ENCODE peak calls at places on chromosome 14, in five cellular contexts. N, G, X, F and V are unnamed samples.
A peak's percentile ranks its signal among the peaks of the same experiment; 100 is the strongest.

GRCh38 chr14:74019408-74019714 is 212 bp downstream of the BBOF1 start:
- DNase-seq in X (no peak), G (no peak), F (no peak), N (no peak), V (no peak)

GRCh38 chr14:59407246-59407615 is 57.9 kb downstream of the GPR135 start:
- DNase-seq in G (no peak), N (no peak), F (no peak), X (no peak), V (no peak)

GRCh38 chr14:33647385-33647786 is 303.5 kb downstream of the EGLN3 start:
- DNase-seq in G (no peak), N (no peak), X (no peak), F (no peak), V (no peak)

GRCh38 chr14:24296341-24297157 is 3.0 kb downstream of the DHRS1 start:
- DNase-seq in X (peak; percentile 88), N (peak; percentile 59), G (peak; percentile 57), F (peak; percentile 54), V (peak; percentile 58)

GRCh38 chr14:23953464-23954278 is at the start of gene DHRS4:
- DNase-seq in G (peak; percentile 69), N (peak; percentile 64), X (peak; percentile 96), F (peak; percentile 88), V (peak; percentile 71)

GRCh38 chr14:68229423-68229831 is 409.8 kb downstream of the RAD51B start:
- DNase-seq in N (no peak), G (no peak), F (no peak), X (no peak), V (no peak)

GRCh38 chr14:104572668-104573067 is 6.9 kb upstream of the C14orf180 start:
- DNase-seq in G (no peak), N (no peak), X (no peak), F (no peak), V (no peak)

GRCh38 chr14:75725481-75725880 is 64.4 kb downstream of the TTLL5 start:
- DNase-seq in G (no peak), N (no peak), X (no peak), F (no peak), V (no peak)

GRCh38 chr14:50624447-50624846 is 43.7 kb downstream of the SAV1 start:
- DNase-seq in X (no peak), N (no peak), F (no peak), G (no peak), V (no peak)

GRCh38 chr14:51897791-51898190 is 37.4 kb downstream of the GNG2 start:
- DNase-seq in X (no peak), G (no peak), N (no peak), F (no peak), V (no peak)

GRCh38 chr14:49879683-49880204 is 13.1 kb upstream of the ARF6 start:
- DNase-seq in F (peak; percentile 70), G (peak; percentile 66), N (no peak), X (no peak), V (no peak)

GRCh38 chr14:81511110-81511900 is 22.3 kb downstream of the SEL1L start:
- DNase-seq in N (no peak), G (no peak), X (no peak), F (no peak), V (no peak)

GRCh38 chr14:58796201-58796600 is 158.4 kb downstream of the DACT1 start:
- DNase-seq in N (no peak), F (no peak), X (no peak), G (no peak), V (no peak)

GRCh38 chr14:101654051-101654450 is 92.8 kb downstream of the DIO3 start:
- DNase-seq in G (no peak), X (no peak), N (no peak), F (no peak), V (no peak)

GRCh38 chr14:20711275-20712069 is 22.9 kb downstream of the ANG start:
- DNase-seq in X (no peak), F (no peak), G (no peak), N (no peak), V (no peak)

GRCh38 chr14:41299924-41300323 is 306.8 kb upstream of the LRFN5 start:
- DNase-seq in F (no peak), G (no peak), X (no peak), N (no peak), V (no peak)

GRCh38 chr14:51428981-51429380 is 188.9 kb downstream of the TMX1 start:
- DNase-seq in G (no peak), N (no peak), X (no peak), F (no peak), V (no peak)

GRCh38 chr14:89576132-89576923 is 159.3 kb upstream of the FOXN3 start:
- DNase-seq in X (no peak), N (no peak), G (no peak), F (no peak), V (no peak)

GRCh38 chr14:93970967-93971634 is 5.3 kb downstream of the ASB2 start:
- DNase-seq in F (peak; percentile 61), X (peak; percentile 89), G (no peak), N (no peak), V (peak; percentile 69)

DNA sequence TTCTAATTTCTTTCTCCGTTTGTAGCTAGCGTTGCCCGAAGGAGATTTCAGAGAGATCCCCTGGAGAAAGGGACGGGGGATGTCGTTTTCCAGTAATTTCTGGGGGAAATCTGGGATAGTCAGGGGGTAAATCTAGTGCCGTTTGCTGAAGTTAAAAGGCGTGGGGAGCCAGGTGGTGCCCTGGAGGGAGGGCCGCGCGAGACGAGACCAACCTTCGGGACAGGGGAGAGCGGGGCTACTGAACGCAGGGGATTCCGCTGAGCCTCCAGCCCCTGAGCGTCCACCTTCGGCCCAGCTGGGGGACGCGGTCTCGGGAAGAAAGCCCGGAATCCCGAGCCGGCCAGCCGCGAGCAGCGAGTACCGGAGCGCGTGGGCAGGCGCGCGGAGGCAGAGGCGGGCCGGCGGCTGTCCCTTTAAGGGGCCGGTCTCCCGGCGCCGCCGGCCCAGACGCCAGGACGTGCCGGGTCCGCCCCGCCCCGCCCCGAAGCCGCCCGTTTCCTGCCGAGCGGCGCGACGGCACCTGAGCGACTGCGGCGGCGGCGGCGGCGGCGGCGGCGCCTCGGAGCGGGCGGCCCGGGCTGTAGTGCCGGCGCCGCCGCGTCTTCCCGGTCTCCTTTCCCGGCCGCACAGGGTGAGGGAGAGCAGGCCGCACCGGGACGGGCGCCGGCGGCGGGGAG is at the start of gene KTN1:
- DNase-seq in N (peak; percentile 67), F (peak; percentile 89), G (peak; percentile 79), X (peak; percentile 97), V (peak; percentile 76)
- TF ChIP-seq POLR2A in N (no peak), F (peak; percentile 33), G (peak; percentile 65), X (no peak), V (peak; percentile 55)

GRCh38 chr14:96102071-96102856 is 63.1 kb downstream of the C14orf132 start:
- DNase-seq in X (no peak), N (no peak), F (no peak), G (no peak), V (no peak)

GRCh38 chr14:96098309-96098998 is 59.3 kb downstream of the C14orf132 start:
- DNase-seq in G (peak; percentile 18), F (no peak), X (no peak), N (no peak), V (no peak)

GRCh38 chr14:96098999-96099335 is 59.8 kb downstream of the C14orf132 start:
- DNase-seq in N (no peak), F (no peak), G (no peak), X (no peak), V (no peak)

GRCh38 chr14:96103075-96103474 is 63.9 kb downstream of the C14orf132 start:
- DNase-seq in X (no peak), G (no peak), F (no peak), N (no peak), V (no peak)

DNA sequence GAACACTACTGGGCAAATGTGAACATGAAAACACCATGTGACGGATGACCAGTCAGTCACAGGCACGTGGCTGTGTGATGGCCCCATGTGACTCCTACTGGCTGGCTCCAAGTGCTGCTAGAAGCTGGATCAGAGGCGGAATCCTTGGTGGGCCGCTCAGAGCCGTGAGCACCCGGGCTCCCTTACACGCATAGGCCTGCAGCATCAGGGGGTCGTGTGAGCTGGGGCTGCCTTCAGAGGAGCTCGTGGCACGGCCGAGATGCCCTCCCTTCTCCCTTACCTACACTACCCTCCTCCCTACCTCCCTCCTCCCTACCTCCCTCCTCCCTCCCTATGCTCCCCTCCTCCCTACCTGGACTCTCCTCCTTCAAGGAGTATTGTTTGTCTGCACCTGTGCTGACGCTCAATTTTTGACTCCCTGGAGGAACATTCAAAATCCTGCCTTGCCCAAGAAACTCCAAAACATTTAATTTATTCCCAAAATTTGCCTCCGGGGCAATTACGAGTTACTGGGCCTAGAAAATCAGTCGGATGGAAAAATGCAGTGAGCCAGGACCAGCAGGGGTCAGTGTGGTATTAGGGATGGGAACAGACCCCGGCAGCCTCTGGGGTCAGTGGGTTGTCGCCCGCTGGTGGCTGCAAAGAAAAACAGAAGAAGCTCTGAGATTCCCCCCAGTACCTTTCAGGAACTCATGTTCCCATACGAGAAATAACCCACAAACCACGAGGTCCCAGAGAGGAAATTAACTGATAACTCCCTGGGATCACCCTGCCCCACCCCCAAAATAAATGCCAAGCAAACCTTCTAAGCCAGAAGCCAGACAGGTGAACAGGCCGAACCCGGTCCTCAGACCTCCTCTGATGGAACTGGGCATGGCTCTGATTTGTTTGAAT is 61.3 kb downstream of the C14orf132 start:
- DNase-seq in N (peak; percentile 58), F (peak; percentile 84), X (peak; percentile 81), G (peak; percentile 75), V (peak; percentile 45)
- TF ChIP-seq POLR2AphosphoS5 in N (no peak), F (no peak), X (no peak), G (no peak), V (no peak)

DNA sequence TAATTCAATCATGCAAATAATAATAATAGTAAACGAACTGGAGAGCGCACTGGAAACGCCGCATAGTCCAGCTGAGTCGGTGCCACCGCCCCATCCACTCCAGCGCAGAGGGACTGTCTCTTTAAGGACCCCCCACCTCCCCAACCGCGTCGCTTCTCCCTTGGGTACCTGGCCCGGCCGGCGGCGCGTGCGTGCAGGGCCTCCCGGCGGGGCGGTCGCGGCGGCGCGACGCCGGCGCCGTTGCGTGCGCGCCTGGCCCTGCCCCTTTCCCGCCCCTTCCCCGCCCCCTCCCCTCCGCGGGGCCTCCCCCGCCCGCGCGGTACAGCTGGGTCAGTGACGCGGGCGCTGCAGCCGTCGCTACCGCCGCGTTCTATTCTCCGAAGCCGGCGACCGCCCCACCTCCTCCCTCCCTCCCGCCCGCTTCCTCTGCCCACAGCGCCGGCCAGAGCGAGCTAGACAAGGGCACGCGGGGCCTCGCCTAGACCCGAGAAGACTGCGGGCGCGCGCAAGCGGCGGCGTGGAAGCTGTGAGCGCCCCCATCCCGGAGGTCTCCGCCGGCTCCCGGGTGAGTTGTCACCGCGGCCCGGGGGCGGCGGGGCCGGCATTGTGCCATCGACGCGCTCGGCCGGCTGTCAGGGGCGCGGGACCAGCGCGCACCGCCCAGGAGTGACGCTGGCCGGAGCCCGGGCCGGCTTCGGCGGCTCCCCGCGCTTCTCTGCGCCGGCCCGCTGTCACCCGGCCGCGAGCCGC is at the start of gene SUSD6:
- DNase-seq in N (peak; percentile 76), F (peak; percentile 94), G (peak; percentile 91), X (peak; percentile 98), V (peak; percentile 80)
- TF ChIP-seq POLR2A in N (peak; percentile 39), F (peak; percentile 76), G (no peak), X (no peak), V (no peak)

GRCh38 chr14:91114079-91115065 is 499 bp downstream of the DGLUCY start:
- DNase-seq in F (peak; percentile 75), N (peak; percentile 67), X (peak; percentile 85), G (peak; percentile 77), V (peak; percentile 69)
- TF ChIP-seq POLR2AphosphoS5 in F (peak; percentile 89), N (peak; percentile 75), X (peak; percentile 90), G (no peak), V (peak; percentile 48)